ENCODE peak calls at places on chromosomes 4 and X, in ten cellular contexts. G, M, J, W, V, I, L, D, N and F are unnamed samples.

GRCh38 chrX:107628662-107629532 is 587 bp downstream of the PRPS1 start:
- DNase-seq in N (peak), D (peak), I (peak), W (no peak), M (no peak), G (peak), V (peak), J (peak), L (no peak), F (peak)

GRCh38 chr4:164876680-164877324 is at the start of gene APELA:
- DNase-seq in N (peak), W (no peak), D (no peak), L (no peak), I (no peak), G (no peak), J (no peak), V (no peak), M (no peak), F (no peak)

GRCh38 chrX:1486177-1486576 is 33.5 kb upstream of the ASMTL start:
- DNase-seq in G (no peak), V (no peak), W (no peak), N (no peak), I (no peak), J (no peak), D (no peak), L (peak), M (peak), F (no peak)

GRCh38 chr4:7224878-7225533 is 32.7 kb downstream of the SORCS2 start:
- DNase-seq in N (no peak), V (no peak), D (no peak), G (no peak), J (no peak), L (no peak), I (no peak), M (no peak), W (no peak), F (no peak)

GRCh38 chr4:2833671-2834000 is 10.0 kb upstream of the ADD1 start:
- DNase-seq in J (no peak), G (peak), I (no peak), L (peak), D (no peak), V (no peak), M (peak), N (no peak), W (peak), F (no peak)

GRCh38 chr4:5989236-5990225 is 28.7 kb downstream of the C4orf50 start:
- DNase-seq in W (peak), J (no peak), G (peak), N (peak), I (no peak), L (peak), M (no peak), D (no peak), V (no peak), F (no peak)

GRCh38 chr4:74005528-74005927 is 7.1 kb upstream of the CXCL5 start:
- DNase-seq in J (peak), N (no peak), G (no peak), V (peak), I (peak), W (no peak), L (no peak), D (no peak), M (no peak), F (no peak)

GRCh38 chr4:51842167-51842553 is 793 bp upstream of the DCUN1D4 start:
- DNase-seq in W (no peak), V (peak), G (peak), D (no peak), N (no peak), L (peak), I (peak), J (no peak), M (no peak), F (no peak)

GRCh38 chr4:40630335-40631021 is 814 bp upstream of the RBM47 start:
- DNase-seq in D (peak), N (peak), V (peak), W (peak), G (peak), L (peak), M (no peak), J (peak), I (peak), F (no peak)

GRCh38 chr4:1180663-1181062 is 8.3 kb upstream of the SPON2 start:
- DNase-seq in V (no peak), I (no peak), N (no peak), D (no peak), W (no peak), G (no peak), L (no peak), M (no peak), J (no peak), F (no peak)

GRCh38 chr4:17463606-17464005 is 48.3 kb downstream of the QDPR start:
- DNase-seq in V (no peak), W (no peak), J (no peak), M (no peak), G (no peak), I (no peak), L (no peak), D (no peak), N (no peak), F (no peak)

GRCh38 chr4:179361978-179362486 is 1919.8 kb upstream of the AGA start:
- DNase-seq in N (no peak), G (no peak), M (no peak), V (no peak), D (no peak), W (no peak), J (no peak), L (no peak), I (no peak), F (no peak)

GRCh38 chr4:66430856-66431255 is 760.6 kb upstream of the EPHA5 start:
- DNase-seq in J (no peak), W (no peak), D (no peak), V (no peak), L (no peak), I (no peak), G (no peak), M (no peak), N (peak), F (peak)

GRCh38 chr4:67087897-67088296 is 457.4 kb downstream of the CENPC start:
- DNase-seq in J (peak), V (peak), M (no peak), G (no peak), I (peak), D (no peak), L (no peak), N (peak), W (peak), F (no peak)

GRCh38 chr4:182938213-182938645 is 21.0 kb upstream of the DCTD start:
- DNase-seq in L (peak), I (peak), N (peak), G (peak), W (peak), V (peak), J (peak), M (peak), D (peak), F (peak)

GRCh38 chr4:38089961-38090360 is 129.8 kb downstream of the PTTG2 start:
- DNase-seq in G (no peak), W (no peak), I (no peak), N (no peak), L (no peak), D (no peak), V (no peak), M (no peak), J (no peak), F (peak)

GRCh38 chrX:112645774-112646173 is 34.0 kb downstream of the LHFPL1 start:
- DNase-seq in V (no peak), D (no peak), G (no peak), L (no peak), M (no peak), N (no peak), I (no peak), W (no peak), J (no peak), F (no peak)

GRCh38 chr4:110201502-110201901 is 3.1 kb upstream of the ELOVL6 start:
- DNase-seq in V (no peak), J (no peak), W (no peak), N (peak), G (no peak), D (no peak), M (no peak), I (no peak), L (no peak), F (no peak)

GRCh38 chrX:9197231-9197630 is 163.3 kb upstream of the FAM9B start:
- DNase-seq in G (no peak), W (no peak), N (no peak), M (no peak), V (no peak), L (no peak), D (no peak), J (no peak), I (no peak), F (no peak)

GRCh38 chr4:3342182-3342854 is 49.5 kb downstream of the RGS12 start:
- DNase-seq in J (no peak), M (peak), N (no peak), V (peak), D (no peak), W (no peak), I (no peak), G (no peak), L (no peak), F (peak)

GRCh38 chrX:1598021-1598875 is 6.8 kb downstream of the AKAP17A start:
- DNase-seq in L (no peak), V (no peak), G (no peak), N (peak), J (no peak), I (no peak), W (peak), D (no peak), M (peak), F (no peak)

GRCh38 chrX:67544871-67545771 is 1.3 kb downstream of the AR start:
- DNase-seq in L (peak), G (peak), M (no peak), N (peak), W (no peak), I (no peak), D (peak), V (peak), J (no peak), F (peak)

GRCh38 chr4:2253160-2254084 is 8.5 kb downstream of the MXD4 start:
- DNase-seq in G (no peak), D (no peak), V (no peak), I (no peak), N (no peak), J (no peak), L (peak), M (no peak), W (peak), F (no peak)

GRCh38 chr4:112361181-112361791 is 64.1 kb downstream of the ALPK1 start:
- DNase-seq in L (no peak), D (peak), M (no peak), V (peak), G (no peak), N (peak), I (no peak), J (no peak), W (no peak), F (peak)

GRCh38 chrX:140503714-140504351 is 1.0 kb downstream of the SOX3 start:
- DNase-seq in D (no peak), G (no peak), J (no peak), V (no peak), W (no peak), I (no peak), M (no peak), N (peak), L (no peak), F (no peak)

GRCh38 chr4:83964996-83965541 is 429.2 kb downstream of the GPAT3 start:
- DNase-seq in J (no peak), L (no peak), M (no peak), D (no peak), I (no peak), V (peak), N (no peak), G (no peak), W (no peak), F (peak)

GRCh38 chrX:57366430-57366829 is 79.9 kb downstream of the FAAH2 start:
- DNase-seq in D (no peak), W (no peak), J (no peak), V (no peak), M (peak), G (no peak), N (no peak), I (no peak), L (no peak), F (no peak)

GRCh38 chr4:145012841-145013240 is 85.2 kb downstream of the ANAPC10 start:
- DNase-seq in M (no peak), W (no peak), V (peak), L (no peak), I (no peak), N (no peak), D (no peak), J (no peak), G (no peak), F (peak)

GRCh38 chr4:87058272-87059073 is 123.7 kb downstream of the AFF1 start:
- DNase-seq in N (peak), D (no peak), I (peak), L (no peak), M (no peak), W (no peak), J (peak), V (peak), G (no peak), F (no peak)

GRCh38 chr4:184126800-184127199 is 90.9 kb downstream of the ENPP6 start:
- DNase-seq in L (no peak), D (no peak), I (no peak), G (no peak), W (no peak), J (no peak), V (no peak), M (no peak), N (no peak), F (no peak)

GRCh38 chr4:184850431-184851199 is 24.8 kb upstream of the ACSL1 start:
- DNase-seq in L (no peak), J (no peak), M (peak), V (no peak), W (no peak), D (no peak), G (no peak), N (no peak), I (no peak), F (no peak)

GRCh38 chr4:22416403-22416802 is 99.5 kb downstream of the ADGRA3 start:
- DNase-seq in N (no peak), D (no peak), V (no peak), J (no peak), I (no peak), G (no peak), L (no peak), W (no peak), M (no peak), F (peak)

GRCh38 chr4:146486565-146486964 is 35.2 kb downstream of the SLC10A7 start:
- DNase-seq in D (no peak), V (no peak), M (no peak), I (no peak), W (no peak), J (no peak), L (no peak), N (no peak), G (no peak), F (no peak)

GRCh38 chr4:55033296-55033695 is 92.1 kb downstream of the KDR start:
- DNase-seq in W (no peak), M (no peak), I (no peak), V (no peak), D (no peak), J (no peak), L (no peak), N (no peak), G (no peak), F (no peak)
- TF ChIP-seq CTCF in W (no peak), M (no peak), I (no peak), V (no peak), D (no peak), J (no peak), L (no peak), N (no peak), G (no peak), F (no peak)

GRCh38 chrX:40736170-40736505 is 796 bp upstream of the MED14 start:
- DNase-seq in I (no peak), W (no peak), N (no peak), V (no peak), L (no peak), M (no peak), G (no peak), D (no peak), J (no peak), F (no peak)
- TF ChIP-seq CTCF in I (no peak), W (no peak), N (no peak), V (no peak), L (no peak), M (no peak), G (no peak), D (no peak), J (no peak), F (no peak)

DNA sequence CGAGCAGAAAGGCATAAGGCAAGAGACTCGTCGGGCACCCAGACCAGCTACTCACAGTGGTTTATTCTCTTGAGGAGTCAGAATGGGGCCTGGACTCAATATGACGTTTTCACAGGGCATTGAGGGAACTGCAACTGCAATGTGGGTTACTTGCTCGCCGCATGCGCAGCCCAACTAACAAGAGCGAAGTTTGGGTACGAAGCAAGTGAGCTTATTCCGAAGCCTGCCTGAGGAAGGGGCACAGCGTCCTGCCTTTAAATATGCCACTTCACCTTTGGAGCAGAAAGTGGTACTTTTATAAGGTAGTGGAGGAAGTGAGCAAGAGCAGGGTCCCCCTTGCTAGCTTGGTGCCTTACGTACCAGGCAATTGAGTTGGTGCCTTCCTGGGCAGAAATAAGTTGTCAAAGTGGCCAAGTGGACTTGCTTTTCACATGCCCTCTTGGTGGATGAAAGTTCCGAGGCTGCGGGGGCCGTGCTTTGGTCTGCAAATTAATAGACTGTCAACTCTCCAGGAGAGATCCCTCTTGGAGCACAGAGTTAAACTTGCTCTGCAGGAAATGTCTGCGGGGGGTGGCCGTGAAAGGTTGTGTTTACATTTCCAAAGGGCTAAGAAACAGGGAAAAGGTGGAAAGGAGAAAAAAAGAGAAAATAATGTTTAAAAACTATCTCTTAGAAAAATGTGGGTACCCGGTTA is 480.4 kb downstream of the TRIML1 start:
- DNase-seq in G (no peak), J (no peak), D (no peak), L (no peak), N (peak), W (no peak), V (no peak), M (no peak), I (no peak), F (no peak)
- TF ChIP-seq CTCF in G (no peak), J (no peak), D (no peak), L (no peak), N (peak), W (no peak), V (no peak), M (no peak), I (no peak), F (no peak)

DNA sequence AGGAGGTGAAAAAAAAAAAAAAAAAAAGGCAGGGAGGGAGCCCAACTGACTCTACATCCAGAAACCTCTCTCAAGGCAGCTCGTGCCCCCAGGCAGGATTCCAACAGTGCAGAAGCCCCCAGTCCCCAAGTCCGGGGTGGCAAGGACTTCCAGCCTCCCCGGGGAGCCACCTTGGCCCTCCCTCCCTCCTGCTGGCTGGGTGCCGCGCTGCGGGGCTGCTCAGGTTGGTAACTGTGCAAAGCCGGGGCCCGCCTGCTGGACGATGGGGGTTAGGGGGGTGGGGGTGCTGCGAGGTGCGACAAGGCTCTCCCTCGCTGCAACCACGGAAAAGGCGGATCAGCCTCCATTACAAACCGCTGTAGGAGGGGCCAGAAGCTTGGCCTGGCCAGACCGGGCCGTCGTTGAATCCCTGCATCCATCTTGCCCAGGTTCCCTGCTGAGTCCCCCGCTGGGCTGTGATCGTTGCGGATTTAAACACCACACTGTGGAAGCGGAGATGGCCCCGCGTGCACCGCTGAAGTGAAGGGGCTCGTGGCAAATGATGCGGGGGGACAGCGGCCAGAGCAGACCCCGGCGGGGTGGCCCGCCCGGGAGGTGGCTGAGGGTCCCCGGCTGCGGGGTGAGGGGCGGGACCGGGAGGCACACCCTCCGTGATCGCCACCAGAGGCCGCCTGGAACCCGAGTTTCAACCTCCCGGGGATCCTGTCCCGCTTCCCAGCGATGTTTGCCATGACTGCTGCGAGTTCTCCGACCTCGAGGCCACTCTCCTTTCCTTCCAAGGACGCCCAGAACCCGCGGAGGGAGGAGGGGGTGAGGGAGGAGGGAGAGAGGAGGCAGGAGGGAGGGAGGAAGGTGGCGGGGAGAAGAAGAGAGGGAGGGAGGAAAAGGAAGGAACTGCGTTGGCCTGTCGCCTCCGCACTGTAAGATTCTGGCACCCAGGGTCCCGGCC is 58.0 kb upstream of the DDX3X start:
- DNase-seq in I (peak), M (peak), D (peak), W (peak), V (peak), L (peak), J (peak), N (peak), G (peak), F (peak)
- TF ChIP-seq CTCF in I (peak), M (peak), D (peak), W (no peak), V (peak), L (no peak), J (no peak), N (peak), G (peak), F (peak)

GRCh38 chr4:71188951-71189350 is 149.9 kb upstream of the SLC4A4 start:
- DNase-seq in M (no peak), W (no peak), G (no peak), N (no peak), I (no peak), L (no peak), V (no peak), D (no peak), J (no peak), F (no peak)

GRCh38 chr4:71189471-71189870 is 149.3 kb upstream of the SLC4A4 start:
- DNase-seq in M (no peak), D (no peak), W (no peak), I (no peak), G (no peak), L (no peak), V (peak), N (no peak), J (peak), F (peak)

GRCh38 chr4:71186566-71187398 is 152.0 kb upstream of the SLC4A4 start:
- DNase-seq in J (peak), D (peak), N (peak), W (peak), G (peak), L (peak), I (peak), V (peak), M (peak), F (peak)

GRCh38 chr4:71187399-71188196 is 151.2 kb upstream of the SLC4A4 start:
- DNase-seq in I (no peak), G (peak), J (peak), L (peak), V (peak), M (no peak), N (peak), W (peak), D (no peak), F (no peak)

DNA sequence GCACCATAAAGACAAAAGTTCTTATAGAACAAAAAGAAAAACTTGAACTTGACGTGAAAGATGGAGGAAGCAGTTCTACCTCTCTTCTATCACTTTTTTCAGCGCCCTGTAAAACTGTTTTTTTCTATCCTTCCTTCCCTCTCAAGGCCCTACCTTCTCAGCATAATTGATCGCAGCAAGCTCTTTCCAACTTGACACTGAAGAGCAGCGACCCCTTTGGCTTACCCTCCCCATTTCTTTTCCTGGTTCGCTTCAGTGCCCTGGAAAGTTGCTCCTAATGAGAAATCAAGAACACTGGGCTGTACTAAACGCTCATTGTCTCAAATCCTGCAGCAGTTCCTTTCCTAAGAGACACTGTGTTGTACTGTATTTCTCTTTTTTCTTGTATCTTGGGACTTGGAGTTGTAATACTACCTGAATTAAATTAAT is 150.6 kb upstream of the SLC4A4 start:
- DNase-seq in V (no peak), M (no peak), I (no peak), J (no peak), G (no peak), D (no peak), W (no peak), N (peak), L (no peak), F (no peak)
- TF ChIP-seq CTCF in V (no peak), M (peak), I (no peak), J (no peak), G (no peak), D (no peak), W (no peak), N (peak), L (no peak), F (no peak)

GRCh38 chr4:143713556-143714289 is 13.2 kb upstream of the FREM3 start:
- DNase-seq in J (no peak), N (peak), L (no peak), I (no peak), V (no peak), W (no peak), D (no peak), M (no peak), G (no peak), F (no peak)

GRCh38 chr4:143714290-143714625 is 13.8 kb upstream of the FREM3 start:
- DNase-seq in N (no peak), D (no peak), V (no peak), I (no peak), J (no peak), G (no peak), W (no peak), M (no peak), L (no peak), F (no peak)

GRCh38 chr4:143711543-143712159 is 11.2 kb upstream of the FREM3 start:
- DNase-seq in N (peak), I (no peak), L (no peak), G (no peak), V (no peak), W (no peak), J (no peak), D (no peak), M (no peak), F (no peak)
- TF ChIP-seq CTCF in N (peak), I (no peak), L (no peak), G (no peak), V (no peak), W (no peak), J (no peak), D (no peak), M (no peak), F (no peak)